ENCODE peak calls at places on chromosomes 11 and 22, in eight cellular contexts. U is heart right ventricle; R is GM23338; W is BJ; H is esophagus muscularis mucosa; B is CD8-positive, alpha-beta T cell; K is esophagus squamous epithelium; M is ovary. N is an unnamed sample.

GRCh38 chr22:49264696-49265095 is 563.0 kb downstream of the BRD1 start:
- DNase-seq in U (no peak), R (no peak), W (no peak), H (no peak), B (no peak), K (no peak), M (no peak), N (no peak)

GRCh38 chr22:30968015-30968923 is at the start of gene MORC2:
- DNase-seq in U (peak), R (peak), W (no peak), H (no peak), B (no peak), K (no peak), M (no peak), N (no peak)

GRCh38 chr11:94513091-94513490 is 830 bp downstream of the C11orf97 start:
- DNase-seq in U (no peak), R (no peak), W (no peak), H (no peak), B (no peak), K (no peak), M (no peak), N (no peak)

GRCh38 chr22:44615602-44616180 is 86.3 kb upstream of the PRR5 start:
- DNase-seq in U (no peak), R (no peak), W (no peak), H (no peak), B (no peak), K (no peak), M (no peak), N (no peak)

GRCh38 chr22:31504282-31504681 is 7.9 kb downstream of the SFI1 start:
- DNase-seq in U (no peak), R (no peak), W (peak), H (no peak), B (no peak), K (no peak), M (no peak), N (peak)

GRCh38 chr11:130831506-130832385 is 84.5 kb downstream of the SNX19 start:
- DNase-seq in U (no peak), R (peak), W (no peak), H (no peak), B (no peak), K (no peak), M (no peak), N (no peak)

GRCh38 chr11:31865606-31866300 is 54.6 kb upstream of the PAX6 start:
- DNase-seq in U (no peak), R (no peak), W (no peak), H (no peak), B (no peak), K (no peak), M (no peak), N (no peak)

GRCh38 chr11:3614742-3615171 is 27.0 kb downstream of the ART5 start:
- DNase-seq in U (no peak), R (no peak), W (no peak), H (no peak), B (no peak), K (no peak), M (no peak), N (no peak)

GRCh38 chr11:115098037-115098436 is 406.2 kb downstream of the CADM1 start:
- DNase-seq in U (no peak), R (no peak), W (no peak), H (no peak), B (no peak), K (no peak), M (no peak), N (peak)

GRCh38 chr11:100892886-100893285 is 205.8 kb downstream of the ARHGAP42 start:
- DNase-seq in U (no peak), R (no peak), W (no peak), H (no peak), B (no peak), K (no peak), M (no peak), N (no peak)

GRCh38 chr11:100851129-100851528 is 164.0 kb downstream of the ARHGAP42 start:
- DNase-seq in U (no peak), R (no peak), W (no peak), H (no peak), B (no peak), K (no peak), M (no peak), N (peak)

GRCh38 chr11:87219266-87219665 is 181.5 kb downstream of the TMEM135 start:
- DNase-seq in U (no peak), R (peak), W (no peak), H (no peak), B (peak), K (no peak), M (no peak), N (no peak)

GRCh38 chr11:134780486-134781155 is 368.6 kb upstream of the B3GAT1 start:
- DNase-seq in U (no peak), R (no peak), W (no peak), H (no peak), B (no peak), K (no peak), M (no peak), N (peak)

GRCh38 chr11:46916669-46917108 is 1.7 kb downstream of the LRP4 start:
- DNase-seq in U (peak), R (peak), W (no peak), H (no peak), B (no peak), K (no peak), M (peak), N (peak)

GRCh38 chr11:107043242-107043991 is 25.1 kb upstream of the GUCY1A2 start:
- DNase-seq in U (no peak), R (no peak), W (peak), H (no peak), B (no peak), K (no peak), M (no peak), N (peak)

DNA sequence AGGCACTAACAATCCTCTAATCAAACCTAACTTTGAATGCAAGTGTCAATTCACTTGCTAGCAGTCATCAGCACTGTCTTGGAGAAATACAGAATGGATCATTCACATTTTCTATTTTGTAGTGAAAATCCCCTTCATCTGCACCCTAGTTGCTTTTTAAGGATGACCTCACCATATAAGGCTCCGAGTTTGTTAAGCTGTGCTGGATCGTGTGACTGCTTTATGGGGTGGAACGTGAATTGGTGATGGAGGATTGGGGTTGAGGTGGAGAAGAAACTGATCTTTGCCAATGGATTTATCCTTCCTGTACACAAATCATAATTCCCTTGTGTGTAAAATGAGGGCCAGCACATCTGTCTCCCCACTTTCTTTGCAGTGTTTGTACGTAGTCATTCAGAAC is 85.6 kb upstream of the TBCEL start:
- DNase-seq in U (no peak), R (no peak), W (no peak), H (no peak), B (no peak), K (no peak), M (no peak), N (no peak)
- TF ChIP-seq CTCF in U (no peak), R (no peak), W (no peak), H (no peak), B (no peak), K (no peak), M (no peak), N (no peak)

DNA sequence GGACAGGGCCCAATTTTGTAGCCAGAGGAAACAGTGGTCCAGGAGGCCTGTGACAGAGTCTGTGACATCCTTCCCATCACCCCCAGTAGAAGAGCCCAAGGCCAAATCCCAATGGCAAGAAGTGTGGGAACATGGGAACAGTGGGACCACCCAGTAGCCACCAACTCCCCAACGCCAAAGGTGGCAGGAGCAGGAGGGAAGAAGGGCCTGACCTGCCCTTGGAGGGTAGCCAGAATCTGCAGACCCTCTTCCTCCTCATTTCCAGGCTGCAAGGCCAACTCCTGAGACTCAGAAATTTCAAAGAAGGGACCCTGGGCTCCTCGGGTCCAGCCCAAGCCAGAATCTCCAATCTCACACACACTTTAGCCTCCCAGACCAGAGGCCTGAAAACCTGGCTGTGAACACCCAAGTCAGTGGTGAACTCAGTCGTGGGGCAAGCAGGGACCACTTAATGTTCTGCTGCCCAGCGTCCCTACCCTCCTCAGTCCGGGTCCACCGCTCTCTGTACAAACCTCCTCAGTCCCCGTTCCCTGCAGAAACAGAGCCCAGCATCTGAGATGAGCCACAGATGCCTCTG is 6.2 kb downstream of the RAB3IL1 start:
- DNase-seq in U (no peak), R (no peak), W (no peak), H (no peak), B (no peak), K (no peak), M (no peak), N (no peak)
- H3K4me3 ChIP-seq in U (no peak), R (no peak), W (no peak), H (no peak), B (no peak), K (no peak), M (no peak), N (no peak)

GRCh38 chr11:42410251-42410956 is 901.4 kb upstream of the API5 start:
- DNase-seq in U (no peak), R (no peak), W (no peak), H (no peak), B (no peak), K (no peak), M (no peak), N (peak)

GRCh38 chr11:42407379-42407778 is 904.4 kb upstream of the API5 start:
- DNase-seq in U (no peak), R (peak), W (no peak), H (no peak), B (no peak), K (no peak), M (no peak), N (no peak)
- TF ChIP-seq CTCF in U (no peak), R (peak), W (no peak), H (no peak), B (no peak), K (no peak), M (no peak), N (no peak)

DNA sequence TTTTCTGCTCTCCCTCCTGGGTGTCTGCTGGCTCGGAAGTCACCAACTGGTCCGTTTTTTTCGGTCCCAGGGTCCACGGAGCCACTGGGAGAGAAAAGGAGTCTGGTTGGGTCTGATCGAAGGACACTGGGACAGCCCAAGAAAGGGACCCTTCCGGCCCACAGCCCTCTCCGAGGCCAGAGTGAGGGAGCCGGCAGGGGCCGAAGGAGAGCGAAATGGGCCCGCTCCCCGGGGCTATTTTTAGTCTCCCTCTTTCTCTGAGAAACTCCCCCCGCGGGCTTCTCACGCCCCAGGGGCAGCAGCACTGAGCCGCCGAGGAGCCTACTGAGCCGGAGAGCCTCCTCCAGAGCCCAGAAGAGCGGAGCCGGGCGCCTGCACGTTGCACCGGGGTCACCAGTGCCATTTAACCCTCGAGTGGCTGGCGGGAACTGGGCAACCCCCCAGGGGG is 1.9 kb downstream of the ESAM start:
- DNase-seq in U (peak), R (no peak), W (no peak), H (peak), B (no peak), K (no peak), M (no peak), N (peak)
- H3K4me3 ChIP-seq in U (peak), R (peak), W (no peak), H (peak), B (no peak), K (peak), M (peak), N (peak)

GRCh38 chr11:81007046-81007445 is 1566.2 kb upstream of the TENM4 start:
- DNase-seq in U (no peak), R (no peak), W (no peak), H (no peak), B (no peak), K (no peak), M (no peak), N (peak)
- TF ChIP-seq CTCF in U (peak), R (no peak), W (no peak), H (no peak), B (no peak), K (no peak), M (no peak), N (no peak)

DNA sequence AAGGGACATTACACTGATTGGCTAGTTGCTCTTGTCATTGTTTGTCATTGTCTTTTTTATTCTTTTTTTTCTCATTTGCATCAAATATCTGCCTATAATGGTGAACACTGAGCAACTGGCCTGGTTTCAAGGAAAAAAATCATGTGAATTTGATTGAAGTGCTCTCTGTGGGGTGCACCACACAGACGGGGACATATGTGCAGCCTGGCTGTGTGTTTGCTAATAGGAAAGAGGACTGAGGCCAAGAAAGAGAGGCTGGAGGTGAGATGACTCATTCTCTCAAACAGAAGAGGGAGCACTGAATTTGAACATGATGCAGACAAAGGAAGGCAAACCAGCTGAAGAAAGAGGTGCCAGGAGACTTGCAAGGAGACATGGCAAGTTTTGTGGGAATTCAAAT is 684.9 kb upstream of the CCDC90B start:
- DNase-seq in U (no peak), R (peak), W (no peak), H (no peak), B (no peak), K (no peak), M (no peak), N (no peak)
- H3K4me3 ChIP-seq in U (no peak), R (no peak), W (no peak), H (no peak), B (no peak), K (no peak), M (no peak), N (no peak)

DNA sequence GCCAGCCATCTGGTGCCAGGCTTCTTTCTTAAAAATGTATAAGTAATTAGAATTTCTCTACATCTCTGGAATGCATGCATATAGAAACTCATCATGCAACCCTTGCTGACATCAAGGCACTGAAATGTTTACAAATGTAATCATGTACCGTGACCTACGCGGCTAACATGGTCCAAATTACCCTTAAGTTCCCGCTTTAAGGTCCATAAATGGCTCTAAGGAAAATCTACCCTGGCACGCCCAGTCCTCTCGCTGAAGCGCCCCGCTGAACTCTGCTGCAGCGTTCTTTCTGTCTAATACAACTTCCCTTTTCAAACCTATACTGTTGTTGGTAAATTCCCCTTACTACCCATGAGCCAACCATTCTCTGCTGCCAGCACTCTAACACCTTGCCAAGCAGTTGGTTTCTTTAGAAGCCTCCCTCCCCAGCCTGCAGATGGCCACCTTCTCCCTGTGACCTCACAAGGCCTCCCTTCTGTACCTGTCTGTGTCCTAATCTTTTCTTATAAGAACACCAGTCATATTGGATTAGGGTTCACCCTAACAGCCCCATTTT is 13.5 kb upstream of the HMOX1 start:
- DNase-seq in U (no peak), R (no peak), W (no peak), H (no peak), B (no peak), K (no peak), M (no peak), N (no peak)
- TF ChIP-seq CTCF in U (no peak), R (peak), W (no peak), H (no peak), B (no peak), K (no peak), M (no peak), N (no peak)

DNA sequence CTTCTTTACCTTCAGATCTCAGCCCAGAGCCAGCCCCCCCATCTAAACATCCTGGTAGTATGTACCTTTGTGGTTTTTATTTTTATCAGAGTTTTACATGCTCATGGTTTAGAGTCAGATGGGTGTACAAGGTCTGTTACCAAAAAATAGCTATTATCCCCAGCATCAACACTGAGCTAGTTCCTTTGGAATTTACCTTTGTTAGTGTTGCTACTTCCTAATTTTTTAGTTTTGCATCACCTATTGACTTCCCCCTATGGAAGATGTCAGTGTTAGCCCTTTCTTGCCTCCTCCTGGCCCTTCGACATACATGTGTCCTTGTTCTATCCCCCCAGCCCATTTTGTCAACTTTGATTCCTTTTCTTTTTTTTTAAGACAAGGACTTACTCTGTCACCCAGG is 7.4 kb downstream of the UPB1 start:
- DNase-seq in U (no peak), R (no peak), W (no peak), H (no peak), B (no peak), K (no peak), M (no peak), N (no peak)
- H3K4me3 ChIP-seq in U (no peak), R (no peak), W (no peak), H (no peak), B (no peak), K (no peak), M (no peak), N (no peak)